ENCODE peak calls at places on chromosome 16, in five cellular contexts. One of them, this sample, is unnamed.

GRCh38 chr16:82364690-82365089 is 194.7 kb upstream of the MPHOSPH6 start:
- DNase-seq in NCI-H1092 treated with DMSO at 0.1 percent for 48 hours: no peak
- DNase-seq in stimulated activated CD8-positive, alpha-beta memory T cell treated with anti-CD3 and anti-CD28 coated beads, Interleukin-7, amount 100 ng/mL, for 4 hours: no peak
- DNase-seq in CD8-positive, alpha-beta memory T cell: no peak
- DNase-seq in natural killer cell treated with Interleukin-12 subunit alpha and Interleukin-12 subunit beta and Interleukin-15 and Interleukin-18, amount 100 ng/mL, for 72 hours: no peak
- DNase-seq in this sample: no peak

GRCh38 chr16:84396537-84397008 is 28.2 kb downstream of the ATP2C2 start:
- DNase-seq in NCI-H1092 treated with DMSO at 0.1 percent for 48 hours: no peak
- DNase-seq in stimulated activated CD8-positive, alpha-beta memory T cell treated with anti-CD3 and anti-CD28 coated beads, Interleukin-7, amount 100 ng/mL, for 4 hours: no peak
- DNase-seq in natural killer cell treated with Interleukin-12 subunit alpha and Interleukin-12 subunit beta and Interleukin-15 and Interleukin-18, amount 100 ng/mL, for 72 hours: no peak
- DNase-seq in CD8-positive, alpha-beta memory T cell: no peak
- DNase-seq in this sample: no peak

GRCh38 chr16:81478876-81479496 is 34.4 kb downstream of the CMIP start:
- DNase-seq in NCI-H1092 treated with DMSO at 0.1 percent for 48 hours: no peak
- DNase-seq in CD8-positive, alpha-beta memory T cell: no peak
- DNase-seq in stimulated activated CD8-positive, alpha-beta memory T cell treated with anti-CD3 and anti-CD28 coated beads, Interleukin-7, amount 100 ng/mL, for 4 hours: no peak
- DNase-seq in natural killer cell treated with Interleukin-12 subunit alpha and Interleukin-12 subunit beta and Interleukin-15 and Interleukin-18, amount 100 ng/mL, for 72 hours: peak; percentile 87
- DNase-seq in this sample: no peak

GRCh38 chr16:11029948-11030347 is 85.6 kb downstream of the CLEC16A start:
- DNase-seq in NCI-H1092 treated with DMSO at 0.1 percent for 48 hours: no peak
- DNase-seq in stimulated activated CD8-positive, alpha-beta memory T cell treated with anti-CD3 and anti-CD28 coated beads, Interleukin-7, amount 100 ng/mL, for 4 hours: no peak
- DNase-seq in natural killer cell treated with Interleukin-12 subunit alpha and Interleukin-12 subunit beta and Interleukin-15 and Interleukin-18, amount 100 ng/mL, for 72 hours: no peak
- DNase-seq in CD8-positive, alpha-beta memory T cell: no peak
- DNase-seq in this sample: no peak

GRCh38 chr16:50166511-50167500 is 13.7 kb downstream of the TENT4B start:
- DNase-seq in NCI-H1092 treated with DMSO at 0.1 percent for 48 hours: no peak
- DNase-seq in stimulated activated CD8-positive, alpha-beta memory T cell treated with anti-CD3 and anti-CD28 coated beads, Interleukin-7, amount 100 ng/mL, for 4 hours: peak; percentile 23
- DNase-seq in CD8-positive, alpha-beta memory T cell: no peak
- DNase-seq in natural killer cell treated with Interleukin-12 subunit alpha and Interleukin-12 subunit beta and Interleukin-15 and Interleukin-18, amount 100 ng/mL, for 72 hours: no peak
- DNase-seq in this sample: no peak

GRCh38 chr16:53598513-53599266 is 95.7 kb upstream of the AKTIP start:
- DNase-seq in stimulated activated CD8-positive, alpha-beta memory T cell treated with anti-CD3 and anti-CD28 coated beads, Interleukin-7, amount 100 ng/mL, for 4 hours: no peak
- DNase-seq in NCI-H1092 treated with DMSO at 0.1 percent for 48 hours: no peak
- DNase-seq in natural killer cell treated with Interleukin-12 subunit alpha and Interleukin-12 subunit beta and Interleukin-15 and Interleukin-18, amount 100 ng/mL, for 72 hours: no peak
- DNase-seq in CD8-positive, alpha-beta memory T cell: no peak
- DNase-seq in this sample: no peak

GRCh38 chr16:83681421-83681820 is 126.4 kb upstream of the HSBP1 start:
- DNase-seq in CD8-positive, alpha-beta memory T cell: no peak
- DNase-seq in stimulated activated CD8-positive, alpha-beta memory T cell treated with anti-CD3 and anti-CD28 coated beads, Interleukin-7, amount 100 ng/mL, for 4 hours: no peak
- DNase-seq in NCI-H1092 treated with DMSO at 0.1 percent for 48 hours: peak; percentile 4
- DNase-seq in natural killer cell treated with Interleukin-12 subunit alpha and Interleukin-12 subunit beta and Interleukin-15 and Interleukin-18, amount 100 ng/mL, for 72 hours: no peak
- DNase-seq in this sample: no peak

GRCh38 chr16:70158261-70158939 is 15.2 kb upstream of the CLEC18C start:
- DNase-seq in CD8-positive, alpha-beta memory T cell: no peak
- DNase-seq in stimulated activated CD8-positive, alpha-beta memory T cell treated with anti-CD3 and anti-CD28 coated beads, Interleukin-7, amount 100 ng/mL, for 4 hours: no peak
- DNase-seq in NCI-H1092 treated with DMSO at 0.1 percent for 48 hours: no peak
- DNase-seq in natural killer cell treated with Interleukin-12 subunit alpha and Interleukin-12 subunit beta and Interleukin-15 and Interleukin-18, amount 100 ng/mL, for 72 hours: peak; percentile 49
- DNase-seq in this sample: no peak

GRCh38 chr16:66619036-66619435 is 14.5 kb downstream of the CMTM3 start:
- DNase-seq in natural killer cell treated with Interleukin-12 subunit alpha and Interleukin-12 subunit beta and Interleukin-15 and Interleukin-18, amount 100 ng/mL, for 72 hours: no peak
- DNase-seq in stimulated activated CD8-positive, alpha-beta memory T cell treated with anti-CD3 and anti-CD28 coated beads, Interleukin-7, amount 100 ng/mL, for 4 hours: no peak
- DNase-seq in CD8-positive, alpha-beta memory T cell: no peak
- DNase-seq in NCI-H1092 treated with DMSO at 0.1 percent for 48 hours: no peak
- DNase-seq in this sample: no peak

GRCh38 chr16:87133966-87134945 is 182.9 kb downstream of the C16orf95 start:
- DNase-seq in CD8-positive, alpha-beta memory T cell: no peak
- DNase-seq in stimulated activated CD8-positive, alpha-beta memory T cell treated with anti-CD3 and anti-CD28 coated beads, Interleukin-7, amount 100 ng/mL, for 4 hours: no peak
- DNase-seq in NCI-H1092 treated with DMSO at 0.1 percent for 48 hours: no peak
- DNase-seq in natural killer cell treated with Interleukin-12 subunit alpha and Interleukin-12 subunit beta and Interleukin-15 and Interleukin-18, amount 100 ng/mL, for 72 hours: no peak
- DNase-seq in this sample: no peak

GRCh38 chr16:85329999-85330693 is 217.9 kb upstream of the CIBAR2 start:
- DNase-seq in NCI-H1092 treated with DMSO at 0.1 percent for 48 hours: peak; percentile 77
- DNase-seq in stimulated activated CD8-positive, alpha-beta memory T cell treated with anti-CD3 and anti-CD28 coated beads, Interleukin-7, amount 100 ng/mL, for 4 hours: no peak
- DNase-seq in CD8-positive, alpha-beta memory T cell: no peak
- DNase-seq in natural killer cell treated with Interleukin-12 subunit alpha and Interleukin-12 subunit beta and Interleukin-15 and Interleukin-18, amount 100 ng/mL, for 72 hours: no peak
- DNase-seq in this sample: no peak

GRCh38 chr16:47058295-47059086 is 85.0 kb upstream of the DNAJA2 start:
- DNase-seq in NCI-H1092 treated with DMSO at 0.1 percent for 48 hours: no peak
- DNase-seq in CD8-positive, alpha-beta memory T cell: no peak
- DNase-seq in natural killer cell treated with Interleukin-12 subunit alpha and Interleukin-12 subunit beta and Interleukin-15 and Interleukin-18, amount 100 ng/mL, for 72 hours: no peak
- DNase-seq in stimulated activated CD8-positive, alpha-beta memory T cell treated with anti-CD3 and anti-CD28 coated beads, Interleukin-7, amount 100 ng/mL, for 4 hours: no peak
- DNase-seq in this sample: no peak

GRCh38 chr16:56559109-56559508 is 5.8 kb upstream of the MT4 start:
- DNase-seq in CD8-positive, alpha-beta memory T cell: no peak
- DNase-seq in NCI-H1092 treated with DMSO at 0.1 percent for 48 hours: no peak
- DNase-seq in stimulated activated CD8-positive, alpha-beta memory T cell treated with anti-CD3 and anti-CD28 coated beads, Interleukin-7, amount 100 ng/mL, for 4 hours: no peak
- DNase-seq in natural killer cell treated with Interleukin-12 subunit alpha and Interleukin-12 subunit beta and Interleukin-15 and Interleukin-18, amount 100 ng/mL, for 72 hours: no peak
- DNase-seq in this sample: no peak

GRCh38 chr16:69328854-69329316 is 1.5 kb downstream of the PDF start:
- DNase-seq in stimulated activated CD8-positive, alpha-beta memory T cell treated with anti-CD3 and anti-CD28 coated beads, Interleukin-7, amount 100 ng/mL, for 4 hours: no peak
- DNase-seq in NCI-H1092 treated with DMSO at 0.1 percent for 48 hours: no peak
- DNase-seq in natural killer cell treated with Interleukin-12 subunit alpha and Interleukin-12 subunit beta and Interleukin-15 and Interleukin-18, amount 100 ng/mL, for 72 hours: no peak
- DNase-seq in CD8-positive, alpha-beta memory T cell: no peak
- DNase-seq in this sample: no peak

GRCh38 chr16:77143364-77143763 is 47.6 kb upstream of the MON1B start:
- DNase-seq in NCI-H1092 treated with DMSO at 0.1 percent for 48 hours: no peak
- DNase-seq in CD8-positive, alpha-beta memory T cell: no peak
- DNase-seq in natural killer cell treated with Interleukin-12 subunit alpha and Interleukin-12 subunit beta and Interleukin-15 and Interleukin-18, amount 100 ng/mL, for 72 hours: no peak
- DNase-seq in stimulated activated CD8-positive, alpha-beta memory T cell treated with anti-CD3 and anti-CD28 coated beads, Interleukin-7, amount 100 ng/mL, for 4 hours: no peak
- DNase-seq in this sample: no peak

GRCh38 chr16:85445779-85446222 is 167.3 kb upstream of the GSE1 start:
- DNase-seq in natural killer cell treated with Interleukin-12 subunit alpha and Interleukin-12 subunit beta and Interleukin-15 and Interleukin-18, amount 100 ng/mL, for 72 hours: no peak
- DNase-seq in stimulated activated CD8-positive, alpha-beta memory T cell treated with anti-CD3 and anti-CD28 coated beads, Interleukin-7, amount 100 ng/mL, for 4 hours: no peak
- DNase-seq in CD8-positive, alpha-beta memory T cell: no peak
- DNase-seq in NCI-H1092 treated with DMSO at 0.1 percent for 48 hours: peak; percentile 86
- DNase-seq in this sample: no peak

GRCh38 chr16:24999856-25000447 is 15.2 kb downstream of the ARHGAP17 start:
- DNase-seq in natural killer cell treated with Interleukin-12 subunit alpha and Interleukin-12 subunit beta and Interleukin-15 and Interleukin-18, amount 100 ng/mL, for 72 hours: no peak
- DNase-seq in NCI-H1092 treated with DMSO at 0.1 percent for 48 hours: no peak
- DNase-seq in CD8-positive, alpha-beta memory T cell: no peak
- DNase-seq in stimulated activated CD8-positive, alpha-beta memory T cell treated with anti-CD3 and anti-CD28 coated beads, Interleukin-7, amount 100 ng/mL, for 4 hours: no peak
- DNase-seq in this sample: no peak

GRCh38 chr16:86553356-86553755 is 1.7 kb downstream of the MTHFSD start:
- DNase-seq in NCI-H1092 treated with DMSO at 0.1 percent for 48 hours: no peak
- DNase-seq in stimulated activated CD8-positive, alpha-beta memory T cell treated with anti-CD3 and anti-CD28 coated beads, Interleukin-7, amount 100 ng/mL, for 4 hours: no peak
- DNase-seq in CD8-positive, alpha-beta memory T cell: no peak
- DNase-seq in natural killer cell treated with Interleukin-12 subunit alpha and Interleukin-12 subunit beta and Interleukin-15 and Interleukin-18, amount 100 ng/mL, for 72 hours: no peak
- DNase-seq in this sample: no peak

GRCh38 chr16:14003119-14003570 is 68.0 kb upstream of the MRTFB start:
- DNase-seq in natural killer cell treated with Interleukin-12 subunit alpha and Interleukin-12 subunit beta and Interleukin-15 and Interleukin-18, amount 100 ng/mL, for 72 hours: no peak
- DNase-seq in NCI-H1092 treated with DMSO at 0.1 percent for 48 hours: no peak
- DNase-seq in stimulated activated CD8-positive, alpha-beta memory T cell treated with anti-CD3 and anti-CD28 coated beads, Interleukin-7, amount 100 ng/mL, for 4 hours: no peak
- DNase-seq in CD8-positive, alpha-beta memory T cell: no peak
- DNase-seq in this sample: no peak

GRCh38 chr16:78211200-78211599 is 111.7 kb downstream of the WWOX start:
- DNase-seq in NCI-H1092 treated with DMSO at 0.1 percent for 48 hours: no peak
- DNase-seq in natural killer cell treated with Interleukin-12 subunit alpha and Interleukin-12 subunit beta and Interleukin-15 and Interleukin-18, amount 100 ng/mL, for 72 hours: no peak
- DNase-seq in CD8-positive, alpha-beta memory T cell: no peak
- DNase-seq in stimulated activated CD8-positive, alpha-beta memory T cell treated with anti-CD3 and anti-CD28 coated beads, Interleukin-7, amount 100 ng/mL, for 4 hours: no peak
- DNase-seq in this sample: no peak

GRCh38 chr16:65010136-65010535 is 111.7 kb downstream of the CDH11 start:
- DNase-seq in stimulated activated CD8-positive, alpha-beta memory T cell treated with anti-CD3 and anti-CD28 coated beads, Interleukin-7, amount 100 ng/mL, for 4 hours: no peak
- DNase-seq in CD8-positive, alpha-beta memory T cell: no peak
- DNase-seq in natural killer cell treated with Interleukin-12 subunit alpha and Interleukin-12 subunit beta and Interleukin-15 and Interleukin-18, amount 100 ng/mL, for 72 hours: no peak
- DNase-seq in NCI-H1092 treated with DMSO at 0.1 percent for 48 hours: no peak
- DNase-seq in this sample: no peak

GRCh38 chr16:27579086-27579980 is 29.4 kb downstream of the KATNIP start:
- DNase-seq in CD8-positive, alpha-beta memory T cell: no peak
- DNase-seq in NCI-H1092 treated with DMSO at 0.1 percent for 48 hours: no peak
- DNase-seq in natural killer cell treated with Interleukin-12 subunit alpha and Interleukin-12 subunit beta and Interleukin-15 and Interleukin-18, amount 100 ng/mL, for 72 hours: no peak
- DNase-seq in stimulated activated CD8-positive, alpha-beta memory T cell treated with anti-CD3 and anti-CD28 coated beads, Interleukin-7, amount 100 ng/mL, for 4 hours: no peak
- DNase-seq in this sample: no peak

GRCh38 chr16:86117756-86118155 is 218.8 kb downstream of the IRF8 start:
- DNase-seq in NCI-H1092 treated with DMSO at 0.1 percent for 48 hours: no peak
- DNase-seq in stimulated activated CD8-positive, alpha-beta memory T cell treated with anti-CD3 and anti-CD28 coated beads, Interleukin-7, amount 100 ng/mL, for 4 hours: no peak
- DNase-seq in natural killer cell treated with Interleukin-12 subunit alpha and Interleukin-12 subunit beta and Interleukin-15 and Interleukin-18, amount 100 ng/mL, for 72 hours: no peak
- DNase-seq in CD8-positive, alpha-beta memory T cell: no peak
- DNase-seq in this sample: no peak

This sample was measured in NCI-H1417 treated with DMSO at 0.1 percent for 48 hours.